ENCODE peak calls at places on chromosomes 12 and 14, in four cellular contexts. G is cardiac muscle cell, U is NCI-H1436, A is H54. L is an unnamed sample.

GRCh38 chr12:53676715-53677611 is 1.1 kb upstream of the ATP5MC2 start:
- DNase-seq in G (peak), U (no peak), A (no peak), L (no peak)

GRCh38 chr12:13128291-13129000 is 25.0 kb upstream of the GSG1 start:
- DNase-seq in G (no peak), U (no peak), A (no peak), L (no peak)

GRCh38 chr14:76759589-76759988 is 1.7 kb upstream of the VASH1 start:
- DNase-seq in G (no peak), U (no peak), A (no peak), L (no peak)

GRCh38 chr12:57212701-57213067 is 3.9 kb upstream of the NXPH4 start:
- DNase-seq in G (no peak), U (no peak), A (no peak), L (no peak)

GRCh38 chr12:93892431-93893210 is 215.4 kb downstream of the CRADD start:
- DNase-seq in G (no peak), U (no peak), A (no peak), L (no peak)

GRCh38 chr14:105602799-105603763 is 76.7 kb downstream of the TMEM121 start:
- DNase-seq in G (no peak), U (no peak), A (no peak), L (no peak)

GRCh38 chr12:53325539-53326061 is 4.2 kb upstream of the AAAS start:
- DNase-seq in G (no peak), U (no peak), A (no peak), L (no peak)

GRCh38 chr14:47391105-47391504 is 284.3 kb downstream of the MDGA2 start:
- DNase-seq in G (no peak), U (no peak), A (no peak), L (no peak)

GRCh38 chr14:24284501-24285035 is 13.2 kb upstream of the RABGGTA start:
- DNase-seq in G (no peak), U (no peak), A (no peak), L (no peak)

GRCh38 chr12:76614364-76614763 is 54.8 kb upstream of the OSBPL8 start:
- DNase-seq in G (peak), U (no peak), A (no peak), L (no peak)

GRCh38 chr14:104973215-104974145 is 4.7 kb downstream of the AHNAK2 start:
- DNase-seq in G (peak), U (no peak), A (peak), L (no peak)

GRCh38 chr14:100487304-100487703 is 99.9 kb downstream of the BEGAIN start:
- DNase-seq in G (no peak), U (no peak), A (no peak), L (no peak)

GRCh38 chr14:104374718-104375080 is 204.9 kb upstream of the C14orf180 start:
- DNase-seq in G (no peak), U (no peak), A (no peak), L (no peak)

GRCh38 chr12:57631566-57632368 is 1.2 kb downstream of the B4GALNT1 start:
- DNase-seq in G (no peak), U (no peak), A (no peak), L (no peak)

GRCh38 chr14:89493877-89494634 is 77.0 kb upstream of the FOXN3 start:
- DNase-seq in G (peak), U (no peak), A (no peak), L (no peak)

GRCh38 chr12:11743333-11743732 is 93.9 kb downstream of the ETV6 start:
- DNase-seq in G (no peak), U (no peak), A (no peak), L (no peak)

GRCh38 chr12:52903855-52904508 is 894 bp downstream of the KRT8 start:
- DNase-seq in G (peak), U (peak), A (no peak), L (no peak)

GRCh38 chr12:51972424-51972812 is 20.9 kb downstream of the ACVR1B start:
- DNase-seq in G (no peak), U (no peak), A (no peak), L (no peak)

GRCh38 chr12:111409403-111410228 is 3.9 kb downstream of the SH2B3 start:
- DNase-seq in G (peak), U (no peak), A (peak), L (no peak)

GRCh38 chr12:14776236-14776959 is 26.9 kb downstream of the WBP11 start:
- DNase-seq in G (peak), U (no peak), A (no peak), L (no peak)

GRCh38 chr12:109822951-109823411 is 10.2 kb downstream of the TRPV4 start:
- DNase-seq in G (no peak), U (no peak), A (peak), L (no peak)

GRCh38 chr14:38175658-38176057 is 32.0 kb upstream of the SSTR1 start:
- DNase-seq in G (no peak), U (no peak), A (no peak), L (no peak)

GRCh38 chr12:101566318-101566717 is 28.5 kb upstream of the MYBPC1 start:
- DNase-seq in G (no peak), U (no peak), A (no peak), L (no peak)

GRCh38 chr12:24751181-24751580 is 197.7 kb downstream of the BCAT1 start:
- DNase-seq in G (no peak), U (no peak), A (no peak), L (no peak)

GRCh38 chr14:101481557-101481956 is 79.7 kb upstream of the DIO3 start:
- DNase-seq in G (no peak), U (no peak), A (no peak), L (no peak)

GRCh38 chr12:85644508-85644907 is 191.7 kb downstream of the RASSF9 start:
- DNase-seq in G (no peak), U (no peak), A (no peak), L (no peak)

GRCh38 chr14:21913759-21914158 is 240.1 kb upstream of the OR4E1 start:
- DNase-seq in G (peak), U (peak), A (peak), L (peak)

GRCh38 chr14:101740981-101741380 is 20.5 kb upstream of the PPP2R5C start:
- DNase-seq in G (no peak), U (no peak), A (no peak), L (no peak)

GRCh38 chr12:56933826-56934625 is at the start of gene SDR9C7:
- DNase-seq in G (no peak), U (no peak), A (no peak), L (no peak)

GRCh38 chr12:47903927-47904646 is 707 bp downstream of the VDR start:
- DNase-seq in G (peak), U (no peak), A (peak), L (no peak)

GRCh38 chr12:3034067-3034750 is 43.0 kb upstream of the TSPAN9 start:
- DNase-seq in G (peak), U (peak), A (peak), L (no peak)

GRCh38 chr14:106883218-106883692 is 1356.9 kb downstream of the TMEM121 start:
- DNase-seq in G (no peak), U (no peak), A (no peak), L (no peak)

GRCh38 chr14:69260979-69261605 is 1.1 kb downstream of the GALNT16 start:
- DNase-seq in G (no peak), U (peak), A (no peak), L (no peak)